ENCODE peak calls at places on chromosomes 6 and 20, in seven cellular contexts. K, Z, Y, W, J, B and N are unnamed samples.

GRCh38 chr20:60108397-60108796 is 150.2 kb downstream of the CDH26 start:
- DNase-seq in K (no peak), Z (no peak), Y (no peak), W (no peak), J (no peak), B (no peak), N (peak; percentile 30)

GRCh38 chr6:38233161-38233791 is 406.5 kb downstream of the BTBD9 start:
- DNase-seq in K (no peak), Z (no peak), Y (no peak), W (peak; percentile 32), J (no peak), B (no peak), N (no peak)

GRCh38 chr6:70310063-70310694 is 7.3 kb upstream of the COL9A1 start:
- DNase-seq in K (no peak), Z (no peak), Y (no peak), W (peak; percentile 60), J (peak; percentile 74), B (no peak), N (peak; percentile 71)

GRCh38 chr6:30814137-30815084 is 69.9 kb upstream of the DDR1 start:
- DNase-seq in K (no peak), Z (no peak), Y (no peak), W (peak; percentile 73), J (peak; percentile 77), B (peak; percentile 56), N (peak; percentile 67)

GRCh38 chr6:88814909-88815308 is 148.5 kb downstream of the RNGTT start:
- DNase-seq in K (no peak), Z (no peak), Y (no peak), W (no peak), J (no peak), B (no peak), N (no peak)

GRCh38 chr6:117509021-117509420 is 26.5 kb downstream of the DCBLD1 start:
- DNase-seq in K (no peak), Z (no peak), Y (no peak), W (no peak), J (no peak), B (no peak), N (no peak)

GRCh38 chr6:106750146-106750900 is 120.9 kb downstream of the QRSL1 start:
- DNase-seq in K (no peak), Z (no peak), Y (no peak), W (no peak), J (peak; percentile 49), B (no peak), N (no peak)

GRCh38 chr20:23569570-23569969 is 1.3 kb upstream of the CST9L start:
- DNase-seq in K (no peak), Z (no peak), Y (no peak), W (no peak), J (no peak), B (no peak), N (no peak)

GRCh38 chr6:53770690-53771320 is 24.0 kb upstream of the LRRC1 start:
- DNase-seq in K (no peak), Z (no peak), Y (no peak), W (peak; percentile 12), J (no peak), B (no peak), N (peak; percentile 39)

GRCh38 chr6:43267619-43268347 is 24.5 kb downstream of the TTBK1 start:
- DNase-seq in K (peak; percentile 57), Z (no peak), Y (no peak), W (no peak), J (peak; percentile 61), B (no peak), N (no peak)

GRCh38 chr6:111812080-111813038 is 60.9 kb downstream of the FYN start:
- DNase-seq in K (no peak), Z (no peak), Y (peak; percentile 63), W (peak; percentile 69), J (no peak), B (no peak), N (no peak)

GRCh38 chr6:2108700-2109306 is 136.6 kb downstream of the GMDS start:
- DNase-seq in K (no peak), Z (no peak), Y (no peak), W (no peak), J (no peak), B (no peak), N (no peak)

GRCh38 chr6:162625846-162626540 is 101.6 kb downstream of the PRKN start:
- DNase-seq in K (no peak), Z (no peak), Y (no peak), W (no peak), J (no peak), B (no peak), N (no peak)

GRCh38 chr6:108597601-108598315 is 37.0 kb downstream of the FOXO3 start:
- DNase-seq in K (no peak), Z (no peak), Y (no peak), W (no peak), J (no peak), B (no peak), N (no peak)

GRCh38 chr6:165884813-165885765 is 222.0 kb upstream of the PDE10A start:
- DNase-seq in K (peak; percentile 88), Z (peak; percentile 57), Y (peak; percentile 63), W (peak; percentile 66), J (peak; percentile 87), B (peak; percentile 64), N (peak; percentile 39)

GRCh38 chr6:53544050-53544499 is 826 bp downstream of the GCLC start:
- DNase-seq in K (no peak), Z (no peak), Y (no peak), W (peak; percentile 27), J (peak; percentile 54), B (no peak), N (peak; percentile 56)

GRCh38 chr6:13715444-13715883 is 3.8 kb upstream of the RANBP9 start:
- DNase-seq in K (no peak), Z (no peak), Y (no peak), W (no peak), J (no peak), B (no peak), N (no peak)

GRCh38 chr20:51732454-51732791 is 35.8 kb downstream of the ATP9A start:
- DNase-seq in K (no peak), Z (no peak), Y (no peak), W (peak; percentile 79), J (no peak), B (no peak), N (peak; percentile 61)

GRCh38 chr20:62792182-62792939 is 3.9 kb upstream of the MRGBP start:
- DNase-seq in K (no peak), Z (no peak), Y (no peak), W (peak; percentile 15), J (peak; percentile 51), B (no peak), N (peak; percentile 55)

GRCh38 chr6:136351518-136352106 is 62.0 kb upstream of the BCLAF1 start:
- DNase-seq in K (no peak), Z (no peak), Y (no peak), W (no peak), J (no peak), B (no peak), N (no peak)

GRCh38 chr6:135522975-135523692 is 25.6 kb upstream of the AHI1 start:
- DNase-seq in K (no peak), Z (no peak), Y (no peak), W (peak; percentile 60), J (no peak), B (no peak), N (peak; percentile 29)

GRCh38 chr6:39688494-39688893 is 36.7 kb downstream of the KIF6 start:
- DNase-seq in K (no peak), Z (no peak), Y (no peak), W (peak; percentile 5), J (no peak), B (no peak), N (peak; percentile 75)

GRCh38 chr6:36127462-36128016 is 2.8 kb upstream of the MAPK13 start:
- DNase-seq in K (no peak), Z (peak; percentile 80), Y (no peak), W (peak; percentile 82), J (no peak), B (no peak), N (peak; percentile 44)

GRCh38 chr6:113428702-113429101 is 428.4 kb upstream of the MARCKS start:
- DNase-seq in K (no peak), Z (no peak), Y (no peak), W (no peak), J (no peak), B (no peak), N (no peak)

GRCh38 chr6:134810402-134810801 is 139.5 kb downstream of the ALDH8A1 start:
- DNase-seq in K (no peak), Z (no peak), Y (no peak), W (no peak), J (no peak), B (no peak), N (no peak)

GRCh38 chr6:35152067-35152707 is 11.0 kb upstream of the TCP11 start:
- DNase-seq in K (no peak), Z (no peak), Y (no peak), W (no peak), J (no peak), B (no peak), N (no peak)

GRCh38 chr6:139538366-139538765 is 163.9 kb upstream of the CITED2 start:
- DNase-seq in K (no peak), Z (no peak), Y (no peak), W (no peak), J (no peak), B (no peak), N (no peak)

GRCh38 chr6:44188819-44189218 is 27.9 kb upstream of the MYMX start:
- DNase-seq in K (no peak), Z (no peak), Y (no peak), W (no peak), J (no peak), B (no peak), N (no peak)

GRCh38 chr6:133040025-133040838 is 200.9 kb upstream of the EYA4 start:
- DNase-seq in K (no peak), Z (no peak), Y (no peak), W (peak; percentile 16), J (peak; percentile 61), B (no peak), N (peak; percentile 66)

GRCh38 chr6:44431118-44431725 is 43.7 kb downstream of the CDC5L start:
- DNase-seq in K (peak; percentile 57), Z (peak; percentile 33), Y (peak; percentile 50), W (peak; percentile 86), J (peak; percentile 64), B (peak; percentile 36), N (peak; percentile 84)

GRCh38 chr6:120355822-120356221 is 978.5 kb downstream of the TBC1D32 start:
- DNase-seq in K (no peak), Z (no peak), Y (no peak), W (peak; percentile 42), J (no peak), B (no peak), N (no peak)

GRCh38 chr6:144305985-144306384 is 20.9 kb downstream of the UTRN start:
- DNase-seq in K (no peak), Z (peak; percentile 10), Y (no peak), W (no peak), J (no peak), B (no peak), N (peak; percentile 59)

GRCh38 chr20:54629632-54630031 is 154.2 kb downstream of the DOK5 start:
- DNase-seq in K (no peak), Z (no peak), Y (no peak), W (no peak), J (no peak), B (no peak), N (no peak)

GRCh38 chr6:161976569-161976968 is 702.7 kb upstream of the AGPAT4 start:
- DNase-seq in K (no peak), Z (no peak), Y (no peak), W (no peak), J (no peak), B (no peak), N (no peak)

GRCh38 chr6:154656660-154657059 is 76.6 kb upstream of the SCAF8 start:
- DNase-seq in K (no peak), Z (no peak), Y (no peak), W (no peak), J (no peak), B (no peak), N (no peak)

GRCh38 chr6:31892821-31893220 is 4.7 kb downstream of the EHMT2 start:
- DNase-seq in K (no peak), Z (no peak), Y (no peak), W (no peak), J (no peak), B (no peak), N (no peak)

GRCh38 chr6:158402184-158402583 is 89.9 kb downstream of the TULP4 start:
- DNase-seq in K (no peak), Z (no peak), Y (no peak), W (no peak), J (no peak), B (no peak), N (no peak)